ENCODE peak calls at places on chromosomes 13 and 19, in four cellular contexts. O is EL; H is CD4-positive, alpha-beta T cell; G is AG10803. N is an unnamed sample.

GRCh38 chr19:45767410-45767880 is 1.6 kb downstream of the SIX5 start:
- DNase-seq in G (peak), H (no peak), O (peak), N (peak)

GRCh38 chr13:42036711-42037110 is 11.7 kb upstream of the DGKH start:
- DNase-seq in H (no peak), G (no peak), O (no peak), N (no peak)

GRCh38 chr19:18392417-18392816 is 5.0 kb downstream of the LRRC25 start:
- DNase-seq in G (no peak), O (no peak), H (no peak), N (no peak)

GRCh38 chr13:60392136-60392535 is 4.9 kb upstream of the TDRD3 start:
- DNase-seq in H (no peak), O (no peak), G (no peak), N (no peak)

GRCh38 chr19:50820086-50820485 is 3.5 kb downstream of the KLK1 start:
- DNase-seq in O (no peak), G (no peak), H (no peak), N (no peak)

GRCh38 chr13:95787356-95788099 is 110.6 kb downstream of the DNAJC3 start:
- DNase-seq in G (peak), O (no peak), H (no peak), N (no peak)

GRCh38 chr19:17202713-17203112 is 12.4 kb upstream of the USE1 start:
- DNase-seq in O (no peak), G (no peak), H (no peak), N (no peak)

GRCh38 chr13:49443327-49443688 is 556 bp downstream of the CAB39L start:
- DNase-seq in H (no peak), O (peak), G (peak), N (no peak)

GRCh38 chr13:112708560-112709240 is 18.9 kb downstream of the ATP11A start:
- DNase-seq in G (no peak), H (no peak), O (no peak), N (no peak)

GRCh38 chr13:107211073-107211472 is 643.1 kb upstream of the ARGLU1 start:
- DNase-seq in H (no peak), G (peak), O (peak), N (peak)

GRCh38 chr19:34841780-34842179 is 68.8 kb upstream of the ZNF599 start:
- DNase-seq in H (no peak), O (no peak), G (no peak), N (no peak)

GRCh38 chr19:5534787-5535586 is 32.8 kb downstream of the TINCR start:
- DNase-seq in G (no peak), O (no peak), H (no peak), N (no peak)

GRCh38 chr19:5823579-5824281 is 15.8 kb downstream of the FUT6 start:
- DNase-seq in G (no peak), H (no peak), O (no peak), N (no peak)

GRCh38 chr19:6048808-6049405 is 61.4 kb downstream of the RFX2 start:
- DNase-seq in G (peak), H (peak), O (peak), N (peak)

GRCh38 chr13:50537029-50537428 is 306.5 kb downstream of the DLEU7 start:
- DNase-seq in G (no peak), O (no peak), H (no peak), N (no peak)

GRCh38 chr19:47819841-47820244 is 1.9 kb upstream of the CRX start:
- DNase-seq in H (no peak), O (no peak), G (no peak), N (no peak)

N was measured in DMS79.